ENCODE peak calls at places on chromosomes 11 and 22, in nine cellular contexts. R is body of pancreas; I is upper lobe of left lung; X is suprapubic skin; O is astrocyte; B is GM23248; W is CD4-positive, CD25-positive, alpha-beta regulatory T cell; D is A549; U is aorta. T is an unnamed sample.

GRCh38 chr22:20283674-20284066 is 15.6 kb upstream of the RTN4R start:
- DNase-seq in R (no peak), I (no peak), X (no peak), O (no peak), B (no peak), W (no peak), D (no peak), U (no peak), T (no peak)

GRCh38 chr11:126930100-126930841 is 70.3 kb downstream of the KIRREL3 start:
- DNase-seq in R (no peak), I (no peak), X (no peak), O (peak; percentile 23), B (peak; percentile 35), W (no peak), D (no peak), U (no peak), T (no peak)

GRCh38 chr11:16788141-16789060 is 50.0 kb downstream of the C11orf58 start:
- DNase-seq in R (peak; percentile 68), I (peak; percentile 81), X (no peak), O (peak; percentile 79), B (peak; percentile 88), W (peak; percentile 54), D (peak; percentile 70), U (peak; percentile 89), T (peak; percentile 38)

GRCh38 chr11:28616566-28616965 is 508.4 kb downstream of the METTL15 start:
- DNase-seq in R (no peak), I (no peak), X (no peak), O (peak; percentile 61), B (no peak), W (no peak), D (no peak), U (no peak), T (no peak)

GRCh38 chr11:65315204-65315865 is 669 bp downstream of the CDC42EP2 start:
- DNase-seq in R (peak; percentile 76), I (peak; percentile 77), X (peak; percentile 89), O (no peak), B (peak; percentile 79), W (peak; percentile 61), D (peak; percentile 78), U (peak; percentile 96), T (peak; percentile 57)

GRCh38 chr11:5452712-5453111 is 3.6 kb downstream of the OR51I2 start:
- DNase-seq in R (no peak), I (no peak), X (no peak), O (no peak), B (no peak), W (no peak), D (no peak), U (no peak), T (no peak)

GRCh38 chr22:46998346-46998745 is 235.9 kb downstream of the TBC1D22A start:
- DNase-seq in R (no peak), I (no peak), X (no peak), O (no peak), B (no peak), W (no peak), D (no peak), U (no peak), T (no peak)

GRCh38 chr11:36296925-36297604 is 977 bp downstream of the PRR5L start:
- DNase-seq in R (no peak), I (no peak), X (no peak), O (peak; percentile 9), B (peak; percentile 88), W (no peak), D (no peak), U (no peak), T (no peak)

GRCh38 chr11:82675838-82676237 is 57.8 kb downstream of the FAM181B start:
- DNase-seq in R (no peak), I (no peak), X (no peak), O (no peak), B (no peak), W (no peak), D (no peak), U (no peak), T (no peak)

GRCh38 chr11:22115470-22116037 is 77.3 kb upstream of the ANO5 start:
- DNase-seq in R (no peak), I (no peak), X (no peak), O (no peak), B (no peak), W (no peak), D (no peak), U (no peak), T (no peak)

GRCh38 chr11:1829039-1829820 is 5.6 kb upstream of the SYT8 start:
- DNase-seq in R (peak; percentile 19), I (peak; percentile 58), X (no peak), O (peak; percentile 67), B (peak; percentile 88), W (no peak), D (no peak), U (peak; percentile 79), T (no peak)

GRCh38 chr11:130448039-130448415 is 418 bp upstream of the ADAMTS15 start:
- DNase-seq in R (no peak), I (no peak), X (no peak), O (no peak), B (no peak), W (no peak), D (no peak), U (no peak), T (no peak)
- H3K4me3 ChIP-seq in R (peak overlapping the region; percentile 26), I (peak overlapping the region; percentile 63), X (peak overlapping the region; percentile 61), O (peak overlapping the region; percentile 67), B (peak overlapping the region; percentile 82), W (no peak overlapping the region), D (peak overlapping the region; percentile 56), U (peak overlapping the region; percentile 52), T (peak overlapping the region; percentile 25)

GRCh38 chr11:129267716-129268115 is 75.6 kb upstream of the ARHGAP32 start:
- DNase-seq in R (no peak), I (no peak), X (no peak), O (no peak), B (no peak), W (no peak), D (no peak), U (no peak), T (no peak)

GRCh38 chr11:129270471-129270870 is 78.3 kb upstream of the ARHGAP32 start:
- DNase-seq in R (no peak), I (no peak), X (no peak), O (no peak), B (no peak), W (no peak), D (no peak), U (no peak), T (no peak)

GRCh38 chr11:129265125-129265788 is 73.1 kb upstream of the ARHGAP32 start:
- DNase-seq in R (no peak), I (peak; percentile 31), X (no peak), O (no peak), B (no peak), W (no peak), D (no peak), U (no peak), T (no peak)

GRCh38 chr11:129266536-129266935 is 74.4 kb upstream of the ARHGAP32 start:
- DNase-seq in R (no peak), I (no peak), X (no peak), O (no peak), B (no peak), W (no peak), D (no peak), U (no peak), T (no peak)

GRCh38 chr11:129268371-129268770 is 76.2 kb upstream of the ARHGAP32 start:
- DNase-seq in R (no peak), I (no peak), X (no peak), O (no peak), B (no peak), W (no peak), D (no peak), U (no peak), T (no peak)
- H3K27ac ChIP-seq in R (no peak overlapping the region), I (no peak overlapping the region), X (no peak overlapping the region), O (no peak overlapping the region), B (no peak overlapping the region), W (no peak overlapping the region), D (no peak overlapping the region), U (no peak overlapping the region), T (no peak overlapping the region)

GRCh38 chr22:39148727-39149535 is 3.5 kb downstream of the CBX7 start:
- DNase-seq in R (peak; percentile 50), I (peak; percentile 56), X (no peak), O (no peak), B (no peak), W (peak; percentile 70), D (no peak), U (peak; percentile 89), T (peak; percentile 72)
- H3K4me1 ChIP-seq in R (peaks cover 82% of the 10 kb centered on the region), I (peaks cover 75% of the 10 kb centered on the region), X (peaks cover 68% of the 10 kb centered on the region), O (peaks cover 27% of the 10 kb centered on the region), B (peaks cover 4% of the 10 kb centered on the region), W (peaks cover 82% of the 10 kb centered on the region), D (peaks cover 20% of the 10 kb centered on the region), U (no peaks in the 10 kb centered on the region), T (peaks cover 70% of the 10 kb centered on the region)

GRCh38 chr22:44026630-44027511 is 2.8 kb downstream of the PARVB start:
- DNase-seq in R (peak; percentile 42), I (peak; percentile 87), X (peak; percentile 90), O (peak; percentile 61), B (peak; percentile 97), W (peak; percentile 86), D (no peak), U (peak; percentile 83), T (peak; percentile 61)
- H3K4me3 ChIP-seq in R (no peak overlapping the region), I (peak overlapping the region; percentile 66), X (peak overlapping the region; percentile 68), O (no peak overlapping the region), B (peak overlapping the region; percentile 89), W (peak overlapping the region; percentile 58), D (no peak overlapping the region), U (no peak overlapping the region), T (peak overlapping the region; percentile 35)

GRCh38 chr22:31151872-31152271 is 8.1 kb upstream of the RNF185 start:
- DNase-seq in R (no peak), I (no peak), X (no peak), O (no peak), B (no peak), W (no peak), D (no peak), U (no peak), T (no peak)

GRCh38 chr22:31150615-31151014 is 9.4 kb upstream of the RNF185 start:
- DNase-seq in R (no peak), I (no peak), X (no peak), O (no peak), B (peak; percentile 30), W (no peak), D (no peak), U (no peak), T (no peak)

GRCh38 chr22:31155425-31155824 is 4.6 kb upstream of the RNF185 start:
- DNase-seq in R (no peak), I (no peak), X (no peak), O (peak; percentile 33), B (peak; percentile 60), W (no peak), D (no peak), U (no peak), T (no peak)

GRCh38 chr22:31154975-31155374 is 5.0 kb upstream of the RNF185 start:
- DNase-seq in R (no peak), I (no peak), X (no peak), O (no peak), B (no peak), W (no peak), D (no peak), U (no peak), T (no peak)

GRCh38 chr22:31153357-31153756 is 6.6 kb upstream of the RNF185 start:
- DNase-seq in R (no peak), I (no peak), X (no peak), O (no peak), B (no peak), W (no peak), D (no peak), U (no peak), T (no peak)
- H3K27ac ChIP-seq in R (no peak overlapping the region), I (no peak overlapping the region), X (no peak overlapping the region), O (no peak overlapping the region), B (no peak overlapping the region), W (no peak overlapping the region), D (no peak overlapping the region), U (peak overlapping the region; percentile 91), T (no peak overlapping the region)

GRCh38 chr11:121416909-121417567 is 35.1 kb upstream of the SORL1 start:
- DNase-seq in R (peak; percentile 84), I (peak; percentile 95), X (peak; percentile 92), O (peak; percentile 95), B (peak; percentile 91), W (peak; percentile 70), D (peak; percentile 1), U (peak; percentile 90), T (peak; percentile 37)
- H3K4me1 ChIP-seq in R (peaks cover 9% of the 10 kb centered on the region), I (peaks cover 37% of the 10 kb centered on the region), X (peaks cover 41% of the 10 kb centered on the region), O (peaks cover 7% of the 10 kb centered on the region), B (peaks cover 8% of the 10 kb centered on the region), W (peaks cover 36% of the 10 kb centered on the region), D (no peaks in the 10 kb centered on the region), U (no peaks in the 10 kb centered on the region), T (peaks cover 34% of the 10 kb centered on the region)